ENCODE peak calls at places on chromosomes 3 and 15, in six cellular contexts. L is uterus, F is mesothelial cell of epicardium, Z is progenitor cell of endocrine pancreas, A is IMR-90, T is cardiac fibroblast. P is an unnamed sample.

GRCh38 chr15:35697549-35698299 is 151.8 kb upstream of the DPH6 start:
- DNase-seq in L (peak), T (peak), A (peak), F (no peak), Z (no peak), P (no peak)

GRCh38 chr3:100603449-100603848 is 6.0 kb upstream of the ADGRG7 start:
- DNase-seq in Z (no peak), T (peak), F (no peak), A (peak), L (no peak), P (no peak)

GRCh38 chr3:99407257-99407656 is 231.1 kb upstream of the COL8A1 start:
- DNase-seq in T (no peak), L (no peak), Z (no peak), F (no peak), A (peak), P (no peak)

GRCh38 chr3:117610156-117610555 is 900.6 kb downstream of the TUSC7 start:
- DNase-seq in L (no peak), A (no peak), F (no peak), T (no peak), Z (no peak), P (no peak)

GRCh38 chr15:38554354-38554753 is 10.3 kb downstream of the RASGRP1 start:
- DNase-seq in F (no peak), L (no peak), T (no peak), A (peak), Z (no peak), P (no peak)

GRCh38 chr3:52524752-52525661 is 8.7 kb downstream of the NT5DC2 start:
- DNase-seq in F (no peak), T (no peak), Z (no peak), A (no peak), L (peak), P (no peak)

GRCh38 chr15:87582169-87582568 is 674.4 kb downstream of the NTRK3 start:
- DNase-seq in L (no peak), Z (no peak), A (no peak), F (no peak), T (no peak), P (no peak)

GRCh38 chr15:81427176-81427575 is 53.2 kb upstream of the TMC3 start:
- DNase-seq in F (no peak), Z (no peak), A (no peak), L (no peak), T (no peak), P (no peak)

GRCh38 chr3:115788921-115789470 is 165.7 kb downstream of the GAP43 start:
- DNase-seq in Z (no peak), T (peak), L (no peak), A (peak), F (no peak), P (no peak)

GRCh38 chr3:130950641-130951040 is 56.8 kb downstream of the ATP2C1 start:
- DNase-seq in Z (no peak), A (peak), T (peak), L (no peak), F (no peak), P (no peak)

GRCh38 chr3:67386446-67386845 is 268.0 kb downstream of the SUCLG2 start:
- DNase-seq in L (no peak), T (no peak), F (no peak), Z (no peak), A (peak), P (no peak)

GRCh38 chr15:82808634-82809041 is 790 bp upstream of the WHAMM start:
- DNase-seq in A (no peak), L (no peak), F (no peak), Z (no peak), T (no peak), P (no peak)

GRCh38 chr3:174126990-174127758 is 729.6 kb downstream of the NLGN1 start:
- DNase-seq in A (peak), T (no peak), Z (no peak), L (no peak), F (no peak), P (no peak)

GRCh38 chr3:10518506-10519150 is 13.2 kb upstream of the ATP2B2 start:
- DNase-seq in T (peak), Z (no peak), A (peak), L (peak), F (peak), P (no peak)

GRCh38 chr15:42084465-42085235 is 9.7 kb downstream of the PLA2G4D start:
- DNase-seq in L (peak), T (peak), A (peak), F (peak), Z (peak), P (peak)

GRCh38 chr3:36362973-36363372 is 17.3 kb upstream of the STAC start:
- DNase-seq in Z (no peak), F (no peak), L (no peak), T (peak), A (peak), P (no peak)

GRCh38 chr3:38008971-38009580 is 18.5 kb downstream of the VILL start:
- DNase-seq in L (no peak), A (no peak), Z (no peak), F (no peak), T (no peak), P (no peak)

GRCh38 chr15:40929730-40930429 is 740 bp downstream of the DLL4 start:
- DNase-seq in L (no peak), F (peak), A (peak), T (peak), Z (peak), P (peak)

GRCh38 chr15:35393403-35393802 is 152.6 kb downstream of the DPH6 start:
- DNase-seq in A (no peak), T (no peak), L (no peak), Z (no peak), F (no peak), P (no peak)

GRCh38 chr3:131568460-131568859 is 65.7 kb upstream of the MRPL3 start:
- DNase-seq in Z (no peak), L (no peak), A (no peak), T (no peak), F (no peak), P (no peak)

GRCh38 chr15:63599401-63600000 is 2.3 kb downstream of the FBXL22 start:
- DNase-seq in T (peak), Z (no peak), L (peak), A (no peak), F (no peak), P (no peak)

GRCh38 chr15:85858586-85859375 is 64.1 kb upstream of the KLHL25 start:
- DNase-seq in L (peak), Z (peak), A (peak), T (peak), F (peak), P (peak)

GRCh38 chr3:156676467-156677119 is 2.2 kb downstream of the TIPARP start:
- DNase-seq in A (peak), Z (no peak), F (no peak), L (no peak), T (peak), P (no peak)

GRCh38 chr3:71175722-71176365 is 407.7 kb downstream of the FOXP1 start:
- DNase-seq in L (no peak), Z (no peak), A (no peak), T (no peak), F (no peak), P (no peak)

GRCh38 chr3:69791111-69791510 is 51.8 kb downstream of the MITF start:
- DNase-seq in L (peak), F (no peak), A (peak), T (peak), Z (no peak), P (no peak)

GRCh38 chr3:141255864-141256263 is 24.2 kb downstream of the PXYLP1 start:
- DNase-seq in Z (no peak), T (peak), A (no peak), F (no peak), L (no peak), P (no peak)

GRCh38 chr3:138125548-138126221 is 6.5 kb downstream of the A4GNT start:
- DNase-seq in A (peak), T (peak), L (no peak), Z (no peak), F (no peak), P (no peak)

GRCh38 chr15:55823699-55824098 is 80.7 kb upstream of the PRTG start:
- DNase-seq in F (no peak), T (peak), Z (no peak), A (peak), L (no peak), P (no peak)

GRCh38 chr3:156059950-156060501 is 60.4 kb upstream of the KCNAB1 start:
- DNase-seq in F (no peak), A (no peak), T (no peak), Z (no peak), L (no peak), P (no peak)

GRCh38 chr15:59550961-59551360 is 60.6 kb upstream of the GCNT3 start:
- DNase-seq in Z (no peak), T (no peak), L (no peak), A (no peak), F (no peak), P (no peak)

GRCh38 chr15:59548501-59549230 is 62.9 kb upstream of the GCNT3 start:
- DNase-seq in F (no peak), L (no peak), T (no peak), A (no peak), Z (no peak), P (no peak)

GRCh38 chr15:59549826-59550225 is 61.8 kb upstream of the GCNT3 start:
- DNase-seq in A (no peak), L (no peak), T (no peak), Z (no peak), F (no peak), P (no peak)

GRCh38 chr15:59550520-59550919 is 61.1 kb upstream of the GCNT3 start:
- DNase-seq in A (no peak), L (no peak), Z (no peak), T (no peak), F (no peak), P (no peak)

DNA sequence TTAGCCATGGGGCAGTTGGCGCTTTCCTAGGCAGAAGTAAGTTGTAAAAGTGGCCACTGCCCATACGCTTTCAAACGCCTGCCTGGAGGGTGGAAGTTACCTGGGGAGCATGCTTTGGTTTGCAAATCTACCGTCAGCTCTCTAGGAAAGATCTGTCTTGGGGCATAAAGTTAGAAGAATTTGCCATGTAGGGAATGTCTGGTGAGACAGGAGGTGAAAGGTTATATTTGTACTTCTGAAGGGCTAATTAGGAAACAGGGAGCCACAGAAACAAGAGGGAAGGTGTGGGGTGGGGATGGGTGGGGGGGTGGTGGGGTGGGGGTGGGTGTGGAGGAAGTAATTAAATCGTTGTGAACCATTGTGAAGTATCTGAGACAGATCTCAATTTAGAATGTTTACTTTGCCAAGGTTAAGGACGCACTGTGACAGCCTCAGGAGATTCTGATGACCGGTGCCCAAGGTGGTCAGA is 62.2 kb upstream of the GCNT3 start:
- DNase-seq in L (no peak), A (no peak), T (no peak), F (no peak), Z (no peak), P (no peak)
- TF ChIP-seq CTCF in L (no peak), A (no peak), T (no peak), F (no peak), Z (no peak), P (no peak)

DNA sequence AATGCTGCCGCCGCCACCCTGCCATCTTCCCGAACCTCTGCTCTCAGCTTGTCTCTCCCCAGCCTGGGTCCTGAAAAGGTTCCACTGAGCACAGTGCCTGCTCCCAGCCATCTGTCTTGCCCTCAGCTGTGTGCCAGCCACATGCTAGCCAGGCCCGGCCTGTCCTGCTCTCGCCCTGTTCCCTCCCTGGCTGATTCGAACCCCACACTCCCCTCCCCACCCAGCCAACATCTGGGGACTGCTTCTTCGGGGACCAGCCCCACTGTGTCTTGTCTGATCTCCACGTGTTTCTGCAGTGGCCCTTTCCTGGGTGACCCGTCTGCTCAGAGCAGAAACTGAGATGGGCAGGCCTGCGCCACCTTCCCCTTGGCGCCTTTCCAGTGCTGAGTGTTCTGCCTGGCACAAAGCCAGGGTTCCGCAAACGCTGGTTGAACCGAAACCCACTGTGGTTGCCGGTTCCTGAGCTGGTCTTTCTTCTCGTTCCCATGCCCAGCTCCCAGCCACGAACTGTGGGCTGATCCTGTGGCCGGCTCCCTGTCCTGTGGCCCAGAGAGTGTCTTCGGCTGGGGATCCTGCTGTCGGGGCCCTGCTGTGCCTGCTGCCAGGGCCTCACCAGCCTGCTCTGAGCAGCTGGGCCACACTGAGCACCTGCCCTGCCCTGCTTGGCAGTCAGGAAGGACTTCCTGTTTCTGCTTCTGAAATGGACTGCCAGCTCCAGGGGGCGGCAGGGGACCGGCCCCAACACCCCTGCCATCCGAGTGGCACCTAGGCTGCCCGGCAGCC is 62.7 kb upstream of the KLF13 start:
- DNase-seq in Z (no peak), A (no peak), F (peak), T (no peak), L (peak), P (no peak)
- TF ChIP-seq CTCF in Z (no peak), A (no peak), F (no peak), T (no peak), L (no peak), P (no peak)

DNA sequence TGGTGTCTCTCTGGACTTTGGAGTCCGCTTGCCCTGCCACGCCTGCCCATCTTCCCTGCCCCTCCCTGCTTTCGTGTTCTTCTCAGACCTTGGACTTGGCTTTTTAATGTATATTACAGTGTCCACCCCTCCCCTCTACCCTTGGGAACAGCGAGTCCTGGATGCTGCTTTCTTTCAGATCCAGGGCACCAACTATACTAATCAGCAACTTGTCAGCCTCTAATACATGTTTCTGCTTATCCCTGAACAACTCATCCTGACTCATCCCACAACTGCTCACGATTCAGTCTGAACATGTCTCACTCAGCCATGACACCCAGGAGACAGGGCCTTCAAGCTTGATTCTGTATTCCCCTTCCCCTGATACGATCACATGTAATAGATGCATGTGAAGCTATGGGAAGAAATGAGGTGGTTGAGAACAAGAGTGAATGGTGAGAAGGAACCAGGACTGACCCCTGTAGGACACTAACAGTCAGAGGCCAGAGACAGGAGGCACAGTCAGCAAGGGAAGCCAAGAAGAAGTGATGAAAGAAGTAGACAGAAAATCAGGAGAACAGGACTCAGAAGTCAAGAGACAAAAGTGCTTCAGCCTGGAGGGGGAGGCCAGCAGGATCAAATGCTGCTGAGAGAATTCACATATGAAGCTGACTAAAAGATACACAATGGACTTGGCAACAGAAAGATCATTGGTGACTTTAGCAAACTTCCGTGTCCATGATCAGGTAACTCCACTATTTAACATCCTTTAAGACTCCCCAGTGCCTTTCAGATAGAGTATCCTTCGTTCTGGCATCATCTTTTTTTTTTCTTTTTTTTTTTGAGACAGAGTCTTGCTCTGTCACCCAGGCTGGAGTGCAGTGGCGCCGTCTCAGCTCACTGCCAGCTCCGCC is 35.4 kb downstream of the BCL2L10 start:
- DNase-seq in F (no peak), T (peak), A (peak), Z (no peak), L (no peak), P (no peak)
- TF ChIP-seq CTCF in F (no peak), T (peak), A (no peak), Z (no peak), L (no peak), P (no peak)

GRCh38 chr3:186589115-186589514 is 18.6 kb downstream of the DNAJB11 start:
- DNase-seq in A (peak), F (no peak), Z (no peak), T (peak), L (no peak), P (no peak)
- TF ChIP-seq CTCF in A (peak), F (peak), Z (peak), T (peak), L (no peak), P (peak)

GRCh38 chr15:79432345-79433311 is 492 bp downstream of the MINAR1 start:
- DNase-seq in T (peak), L (no peak), Z (no peak), A (no peak), F (peak), P (peak)

GRCh38 chr15:79434361-79434760 is 2.2 kb downstream of the MINAR1 start:
- DNase-seq in L (no peak), Z (no peak), A (no peak), T (no peak), F (no peak), P (no peak)

GRCh38 chr15:79433610-79434009 is 1.5 kb downstream of the MINAR1 start:
- DNase-seq in L (no peak), A (no peak), Z (no peak), T (no peak), F (no peak), P (no peak)

GRCh38 chr15:79430901-79431635 is 1.1 kb upstream of the MINAR1 start:
- DNase-seq in A (no peak), F (no peak), L (no peak), Z (no peak), T (peak), P (no peak)

DNA sequence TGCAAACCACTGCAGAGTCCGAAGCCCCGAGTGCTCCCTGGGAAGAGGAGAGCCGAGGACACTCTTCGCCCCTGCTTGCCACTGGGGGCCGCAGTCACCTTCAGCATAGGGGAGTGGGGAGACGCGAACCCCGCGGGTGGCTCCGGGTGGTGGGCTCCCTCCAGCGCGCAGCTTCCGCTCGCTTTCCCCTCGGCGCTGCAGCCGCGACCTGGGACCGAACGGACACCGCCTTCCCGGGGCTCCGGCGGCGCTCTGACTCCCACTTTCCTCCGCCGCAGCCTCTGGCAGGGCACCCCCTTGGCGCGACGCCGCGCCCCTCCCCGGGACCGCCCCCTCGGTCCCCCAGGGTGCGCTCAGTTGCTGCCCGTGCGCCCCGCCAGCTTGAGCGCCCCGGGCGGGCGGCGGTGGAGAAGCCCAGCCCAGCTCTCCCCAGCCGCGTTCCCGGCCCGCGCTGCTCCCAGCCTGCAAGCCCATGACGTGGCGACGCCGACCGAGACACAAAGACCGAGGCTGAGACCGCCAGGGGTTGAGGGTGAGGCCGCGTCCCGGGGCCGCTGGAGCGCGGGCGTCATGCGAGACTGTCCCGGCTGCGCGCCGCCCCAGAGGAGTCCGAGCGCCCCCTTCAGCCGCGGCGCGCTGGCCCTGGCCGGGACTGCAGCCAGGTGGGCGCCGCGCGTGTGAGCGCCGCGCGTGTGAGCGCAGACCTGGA is at the start of gene MINAR1:
- DNase-seq in T (peak), Z (peak), F (peak), A (peak), L (no peak), P (peak)
- TF ChIP-seq CTCF in T (no peak), Z (peak), F (peak), A (peak), L (no peak), P (peak)

GRCh38 chr3:111277226-111277625 is 205.6 kb downstream of the NECTIN3 start:
- DNase-seq in A (peak), L (no peak), Z (no peak), F (no peak), T (peak), P (no peak)
- TF ChIP-seq CTCF in A (peak), L (no peak), Z (no peak), F (no peak), T (no peak), P (no peak)

DNA sequence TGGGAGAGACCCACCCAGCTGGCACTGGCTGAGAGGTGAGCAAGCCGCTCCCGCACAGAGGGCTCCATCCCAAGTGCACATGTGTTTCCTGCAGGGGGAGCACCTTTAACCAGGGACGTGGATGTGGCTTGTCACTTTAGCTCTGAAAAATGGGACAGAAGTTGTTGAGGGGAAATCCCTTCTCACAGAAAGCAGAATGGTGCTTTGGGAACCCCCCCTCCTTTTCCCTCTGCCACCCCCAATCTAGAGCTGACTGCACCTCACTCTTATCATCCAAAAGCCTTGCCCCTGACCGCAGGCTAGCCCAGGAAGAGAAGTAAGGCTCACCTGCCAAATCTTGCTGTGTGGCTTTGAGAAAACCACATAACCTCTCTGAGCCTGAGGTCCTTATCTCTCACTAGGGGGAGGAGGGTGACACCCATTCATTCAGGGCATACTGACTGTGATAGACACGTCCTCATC is 77.9 kb downstream of the RPN1 start:
- DNase-seq in A (no peak), L (no peak), F (no peak), Z (no peak), T (no peak), P (no peak)
- TF ChIP-seq CTCF in A (peak), L (no peak), F (no peak), Z (peak), T (peak), P (peak)